ENCODE peak calls at places on chromosomes 13 and 19, in nine cellular contexts. U is ascending aorta; L is IMR-90; I is mucosa of descending colon; Y is mesothelial cell of epicardium; H is A549; X is activated CD8-positive, alpha-beta T cell treated with anti-CD3 and anti-CD28 coated beads for 36 hours; A is testis; E is endothelial cell. D is an unnamed sample.

GRCh38 chr13:114142137-114142550 is 9.7 kb upstream of the RASA3 start:
- DNase-seq in U (no peak), L (no peak), I (no peak), Y (no peak), H (no peak), X (peak), A (no peak), E (no peak), D (no peak)

GRCh38 chr19:55690769-55691545 is 15.9 kb downstream of the EPN1 start:
- DNase-seq in U (no peak), L (no peak), I (no peak), Y (no peak), H (no peak), X (no peak), A (no peak), E (no peak), D (no peak)

GRCh38 chr19:18795540-18795939 is 4.4 kb upstream of the COMP start:
- DNase-seq in U (no peak), L (no peak), I (no peak), Y (no peak), H (no peak), X (peak), A (no peak), E (no peak), D (no peak)

GRCh38 chr13:67390462-67391093 is 160.4 kb upstream of the PCDH9 start:
- DNase-seq in U (no peak), L (peak), I (no peak), Y (no peak), H (no peak), X (no peak), A (no peak), E (no peak), D (no peak)

GRCh38 chr13:75870397-75870801 is 234.3 kb downstream of the LMO7 start:
- DNase-seq in U (no peak), L (peak), I (no peak), Y (no peak), H (peak), X (peak), A (no peak), E (no peak), D (no peak)

GRCh38 chr13:25901460-25902376 is 150.1 kb downstream of the SHISA2 start:
- DNase-seq in U (no peak), L (peak), I (no peak), Y (no peak), H (no peak), X (peak), A (no peak), E (no peak), D (no peak)

GRCh38 chr19:35437152-35437951 is 10.7 kb upstream of the FFAR2 start:
- DNase-seq in U (no peak), L (no peak), I (no peak), Y (no peak), H (no peak), X (no peak), A (no peak), E (no peak), D (no peak)

GRCh38 chr13:31898383-31899071 is 133.0 kb upstream of the FRY start:
- DNase-seq in U (no peak), L (no peak), I (no peak), Y (no peak), H (no peak), X (no peak), A (no peak), E (no peak), D (no peak)

GRCh38 chr19:34766386-34766785 is 6.6 kb downstream of the ZNF599 start:
- DNase-seq in U (no peak), L (peak), I (no peak), Y (no peak), H (no peak), X (no peak), A (no peak), E (no peak), D (no peak)

GRCh38 chr13:47623862-47624261 is 377.2 kb downstream of the SUCLA2 start:
- DNase-seq in U (no peak), L (no peak), I (no peak), Y (no peak), H (no peak), X (no peak), A (no peak), E (no peak), D (no peak)

GRCh38 chr19:16071072-16071691 is 5.1 kb upstream of the TPM4 start:
- DNase-seq in U (no peak), L (no peak), I (no peak), Y (no peak), H (no peak), X (no peak), A (no peak), E (no peak), D (no peak)

GRCh38 chr19:4524808-4525562 is 6.7 kb upstream of the PLIN4 start:
- DNase-seq in U (no peak), L (no peak), I (peak), Y (no peak), H (peak), X (peak), A (peak), E (peak), D (peak)

GRCh38 chr19:12946092-12946845 is 607 bp downstream of the RAD23A start:
- DNase-seq in U (no peak), L (peak), I (peak), Y (peak), H (no peak), X (peak), A (peak), E (peak), D (no peak)

GRCh38 chr13:108959254-108959653 is 329.8 kb downstream of the MYO16 start:
- DNase-seq in U (no peak), L (no peak), I (no peak), Y (no peak), H (no peak), X (no peak), A (no peak), E (no peak), D (no peak)

GRCh38 chr13:24050796-24051715 is 109.5 kb upstream of the SPATA13 start:
- DNase-seq in U (no peak), L (no peak), I (peak), Y (no peak), H (no peak), X (no peak), A (no peak), E (no peak), D (no peak)

GRCh38 chr13:58852076-58852475 is 1220.5 kb downstream of the PCDH17 start:
- DNase-seq in U (no peak), L (no peak), I (no peak), Y (no peak), H (no peak), X (no peak), A (no peak), E (no peak), D (no peak)

GRCh38 chr19:46926201-46927071 is 65.6 kb downstream of the ARHGAP35 start:
- DNase-seq in U (no peak), L (no peak), I (no peak), Y (no peak), H (no peak), X (no peak), A (no peak), E (no peak), D (no peak)

GRCh38 chr13:112636401-112636975 is 48.5 kb upstream of the TUBGCP3 start:
- DNase-seq in U (no peak), L (no peak), I (no peak), Y (no peak), H (no peak), X (no peak), A (no peak), E (no peak), D (no peak)

GRCh38 chr13:33271759-33272158 is 13.8 kb downstream of the STARD13 start:
- DNase-seq in U (no peak), L (peak), I (no peak), Y (no peak), H (no peak), X (no peak), A (no peak), E (no peak), D (no peak)

GRCh38 chr13:20127563-20128458 is 33.0 kb downstream of the GJA3 start:
- DNase-seq in U (no peak), L (peak), I (peak), Y (no peak), H (peak), X (peak), A (peak), E (peak), D (peak)

GRCh38 chr13:97544041-97544765 is 110.2 kb downstream of the RAP2A start:
- DNase-seq in U (no peak), L (peak), I (no peak), Y (no peak), H (no peak), X (no peak), A (no peak), E (no peak), D (no peak)

GRCh38 chr13:99041337-99041736 is 63.5 kb upstream of the DOCK9 start:
- DNase-seq in U (no peak), L (no peak), I (no peak), Y (no peak), H (no peak), X (no peak), A (no peak), E (no peak), D (no peak)

GRCh38 chr13:100392709-100393630 is 195.6 kb downstream of the GGACT start:
- DNase-seq in U (peak), L (peak), I (no peak), Y (no peak), H (peak), X (peak), A (peak), E (no peak), D (peak)

GRCh38 chr19:45667620-45668341 is at the start of gene GIPR:
- DNase-seq in U (no peak), L (peak), I (peak), Y (no peak), H (peak), X (peak), A (no peak), E (no peak), D (no peak)

GRCh38 chr13:100589178-100589725 is 663 bp upstream of the GGACT start:
- DNase-seq in U (no peak), L (no peak), I (no peak), Y (no peak), H (no peak), X (no peak), A (no peak), E (no peak), D (no peak)

GRCh38 chr19:49533551-49534488 is 6.0 kb downstream of the RCN3 start:
- DNase-seq in U (no peak), L (peak), I (peak), Y (peak), H (peak), X (peak), A (peak), E (peak), D (peak)

GRCh38 chr13:66853559-66853958 is 376.6 kb downstream of the PCDH9 start:
- DNase-seq in U (no peak), L (no peak), I (no peak), Y (no peak), H (no peak), X (no peak), A (no peak), E (no peak), D (no peak)

GRCh38 chr13:100203696-100204367 is 114.9 kb downstream of the PCCA start:
- DNase-seq in U (no peak), L (peak), I (no peak), Y (no peak), H (no peak), X (peak), A (no peak), E (no peak), D (no peak)

GRCh38 chr19:55081773-55082022 is 6.0 kb downstream of the EPS8L1 start:
- DNase-seq in U (no peak), L (no peak), I (no peak), Y (no peak), H (no peak), X (no peak), A (no peak), E (no peak), D (no peak)

GRCh38 chr13:60448907-60449510 is 52.0 kb downstream of the TDRD3 start:
- DNase-seq in U (no peak), L (peak), I (no peak), Y (no peak), H (peak), X (peak), A (peak), E (peak), D (no peak)

GRCh38 chr13:46071590-46072249 is 19.2 kb upstream of the ZC3H13 start:
- DNase-seq in U (no peak), L (no peak), I (no peak), Y (no peak), H (no peak), X (no peak), A (no peak), E (peak), D (no peak)

GRCh38 chr13:82963466-82963865 is 918.8 kb downstream of the SLITRK1 start:
- DNase-seq in U (no peak), L (peak), I (no peak), Y (no peak), H (no peak), X (no peak), A (no peak), E (no peak), D (no peak)

GRCh38 chr19:14090509-14091085 is at the start of gene SAMD1:
- DNase-seq in U (no peak), L (peak), I (peak), Y (peak), H (peak), X (peak), A (peak), E (peak), D (peak)

GRCh38 chr13:30409911-30410704 is 12.2 kb upstream of the UBE2L5 start:
- DNase-seq in U (no peak), L (peak), I (no peak), Y (no peak), H (no peak), X (no peak), A (peak), E (no peak), D (no peak)

GRCh38 chr13:53408306-53408705 is 379.7 kb downstream of the OLFM4 start:
- DNase-seq in U (no peak), L (no peak), I (no peak), Y (no peak), H (no peak), X (no peak), A (peak), E (no peak), D (no peak)

GRCh38 chr13:53408847-53409568 is 380.4 kb downstream of the OLFM4 start:
- DNase-seq in U (no peak), L (no peak), I (peak), Y (no peak), H (no peak), X (no peak), A (no peak), E (no peak), D (no peak)

GRCh38 chr13:53411443-53411842 is 382.8 kb downstream of the OLFM4 start:
- DNase-seq in U (no peak), L (no peak), I (no peak), Y (no peak), H (no peak), X (no peak), A (no peak), E (no peak), D (no peak)

DNA sequence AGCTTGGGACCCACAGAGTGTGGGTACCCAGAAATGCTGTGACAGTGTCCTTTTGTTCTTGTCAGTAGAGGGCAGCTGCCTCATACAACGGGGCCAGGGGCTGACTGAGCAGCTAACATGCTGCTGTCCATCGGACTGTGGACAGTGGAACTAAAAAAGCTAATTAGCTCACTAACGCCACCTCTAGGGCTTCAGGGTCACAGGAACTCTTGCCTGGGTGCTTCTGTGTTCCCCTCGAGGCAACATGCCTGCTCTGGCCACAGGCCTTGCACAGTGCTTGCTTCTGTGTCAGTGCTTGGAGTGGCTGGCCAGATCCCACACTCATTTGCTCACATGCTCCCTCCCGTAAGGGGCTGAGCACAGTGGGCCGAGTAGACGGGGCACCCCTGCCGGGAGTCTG is 377.0 kb downstream of the OLFM4 start:
- DNase-seq in U (no peak), L (no peak), I (no peak), Y (no peak), H (no peak), X (no peak), A (no peak), E (no peak), D (no peak)
- TF ChIP-seq CTCF in U (no peak), L (no peak), I (no peak), Y (no peak), H (no peak), X (no peak), A (no peak), E (no peak), D (no peak)

GRCh38 chr19:10416380-10417257 is 3.7 kb upstream of the PDE4A start:
- DNase-seq in U (peak), L (peak), I (peak), Y (peak), H (peak), X (peak), A (peak), E (peak), D (peak)

GRCh38 chr19:10419646-10420443 is 493 bp upstream of the PDE4A start:
- DNase-seq in U (no peak), L (peak), I (no peak), Y (no peak), H (peak), X (peak), A (peak), E (peak), D (no peak)

GRCh38 chr19:10417598-10418280 is 2.6 kb upstream of the PDE4A start:
- DNase-seq in U (no peak), L (no peak), I (no peak), Y (no peak), H (no peak), X (no peak), A (no peak), E (no peak), D (no peak)

GRCh38 chr19:10419200-10419645 is 1.1 kb upstream of the PDE4A start:
- DNase-seq in U (no peak), L (no peak), I (no peak), Y (no peak), H (no peak), X (peak), A (no peak), E (no peak), D (no peak)

GRCh38 chr19:10418281-10419199 is 1.8 kb upstream of the PDE4A start:
- DNase-seq in U (no peak), L (no peak), I (no peak), Y (no peak), H (no peak), X (peak), A (no peak), E (no peak), D (no peak)
- TF ChIP-seq CTCF in U (no peak), L (no peak), I (no peak), Y (no peak), H (no peak), X (no peak), A (no peak), E (no peak), D (no peak)

DNA sequence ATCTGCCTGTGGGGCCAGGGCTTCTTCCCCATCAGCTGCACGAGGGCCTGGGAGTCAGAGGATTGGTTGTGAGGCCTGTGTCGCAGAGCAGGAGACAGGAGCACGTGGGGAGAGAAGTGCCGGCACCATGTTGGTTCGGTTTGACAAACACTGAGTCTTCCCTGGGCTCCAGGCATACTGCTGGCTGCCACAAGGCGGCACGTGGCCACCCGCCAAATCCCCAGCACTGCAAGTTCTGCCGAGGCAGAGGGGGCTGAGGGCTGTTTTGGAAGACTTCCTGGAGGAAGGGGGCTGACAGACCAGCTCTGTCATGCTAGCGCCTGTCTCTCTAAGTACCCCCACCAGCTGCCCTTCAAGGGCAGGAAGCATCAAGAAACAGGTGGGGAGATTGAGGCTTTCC is 9.5 kb downstream of the SHANK1 start:
- DNase-seq in U (no peak), L (no peak), I (no peak), Y (no peak), H (no peak), X (no peak), A (no peak), E (no peak), D (no peak)
- TF ChIP-seq CTCF in U (no peak), L (peak), I (no peak), Y (no peak), H (no peak), X (no peak), A (no peak), E (no peak), D (no peak)

GRCh38 chr13:22001336-22001735 is 330.5 kb downstream of the FGF9 start:
- DNase-seq in U (no peak), L (no peak), I (no peak), Y (no peak), H (no peak), X (no peak), A (no peak), E (no peak), D (no peak)
- TF ChIP-seq CTCF in U (no peak), L (no peak), I (no peak), Y (no peak), H (no peak), X (no peak), A (no peak), E (no peak), D (no peak)

GRCh38 chr13:42968906-42969305 is 23.1 kb downstream of the EPSTI1 start:
- DNase-seq in U (no peak), L (no peak), I (peak), Y (peak), H (no peak), X (no peak), A (no peak), E (no peak), D (no peak)

GRCh38 chr13:42970824-42971669 is 21.0 kb downstream of the EPSTI1 start:
- DNase-seq in U (no peak), L (peak), I (no peak), Y (no peak), H (peak), X (peak), A (peak), E (peak), D (no peak)

GRCh38 chr13:42973581-42973980 is 18.5 kb downstream of the EPSTI1 start:
- DNase-seq in U (no peak), L (no peak), I (no peak), Y (no peak), H (no peak), X (no peak), A (no peak), E (no peak), D (no peak)

GRCh38 chr13:42969558-42970172 is 22.4 kb downstream of the EPSTI1 start:
- DNase-seq in U (no peak), L (peak), I (peak), Y (peak), H (peak), X (peak), A (peak), E (peak), D (peak)

GRCh38 chr13:42971670-42972355 is 20.2 kb downstream of the EPSTI1 start:
- DNase-seq in U (no peak), L (peak), I (no peak), Y (no peak), H (no peak), X (no peak), A (no peak), E (no peak), D (no peak)
- TF ChIP-seq CTCF in U (no peak), L (no peak), I (no peak), Y (no peak), H (no peak), X (no peak), A (no peak), E (no peak), D (no peak)